ENCODE peak calls at places on chromosomes 1 and 21, in seven cellular contexts. E, W, P, I, T, F and A are unnamed samples.

GRCh38 chr1:28313710-28314510 is 14.9 kb upstream of the MED18 start:
- DNase-seq in E (peak; percentile 87), W (peak; percentile 62), P (peak; percentile 36), I (no peak), T (peak; percentile 80), F (no peak), A (no peak)

GRCh38 chr1:119988316-119989067 is 81.0 kb downstream of the NOTCH2 start:
- DNase-seq in E (no peak), W (no peak), P (no peak), I (no peak), T (no peak), F (no peak), A (no peak)

GRCh38 chr1:176539018-176539417 is 76.0 kb downstream of the PAPPA2 start:
- DNase-seq in E (no peak), W (no peak), P (no peak), I (no peak), T (no peak), F (no peak), A (no peak)

GRCh38 chr1:8456306-8456912 is 138.5 kb downstream of the SLC45A1 start:
- DNase-seq in E (no peak), W (no peak), P (peak; percentile 66), I (no peak), T (peak; percentile 81), F (no peak), A (no peak)

GRCh38 chr1:203871114-203871875 is 9.9 kb downstream of the SNRPE start:
- DNase-seq in E (peak; percentile 40), W (peak; percentile 76), P (peak; percentile 38), I (peak; percentile 33), T (peak; percentile 89), F (peak; percentile 21), A (peak; percentile 61)

GRCh38 chr1:45926302-45926701 is 122.9 kb downstream of the MAST2 start:
- DNase-seq in E (no peak), W (no peak), P (no peak), I (no peak), T (no peak), F (no peak), A (no peak)

GRCh38 chr21:41939391-41939790 is 14.4 kb downstream of the C2CD2 start:
- DNase-seq in E (no peak), W (no peak), P (no peak), I (no peak), T (no peak), F (no peak), A (no peak)

GRCh38 chr1:234727018-234727757 is 117.2 kb upstream of the IRF2BP2 start:
- DNase-seq in E (no peak), W (no peak), P (no peak), I (no peak), T (no peak), F (peak; percentile 46), A (no peak)

DNA sequence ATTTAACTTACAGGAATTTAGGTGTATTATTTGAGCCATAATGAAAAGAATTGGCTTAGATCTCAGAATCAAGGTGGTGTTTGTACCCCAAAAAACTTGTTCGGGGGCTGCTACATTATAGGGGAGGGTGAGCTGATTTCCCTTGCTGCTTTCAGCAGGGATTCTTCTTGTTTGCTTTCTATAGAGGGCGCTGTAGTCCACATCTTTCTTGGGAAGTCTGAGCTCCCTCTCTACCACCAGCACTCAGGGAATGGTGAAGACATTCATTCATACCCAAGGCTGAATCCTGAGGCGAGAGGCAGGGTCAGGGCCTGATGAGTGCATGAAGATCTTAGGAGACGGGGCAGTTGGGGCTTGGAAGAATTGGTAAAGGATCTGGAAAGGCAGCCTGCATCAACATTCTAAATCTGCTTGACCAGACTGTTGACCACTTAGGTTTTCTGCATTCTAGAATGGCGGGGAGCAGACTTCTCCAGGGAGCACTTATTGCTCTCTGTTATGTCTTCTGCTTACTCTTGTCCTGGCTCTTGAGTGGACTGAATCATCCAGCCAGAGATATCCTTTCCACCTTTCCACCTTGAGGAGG is 18.9 kb downstream of the SPATA46 start:
- DNase-seq in E (no peak), W (peak; percentile 55), P (peak; percentile 43), I (no peak), T (peak; percentile 71), F (no peak), A (peak; percentile 70)
- TF ChIP-seq CTCF in E (peak; percentile 10), W (peak; percentile 36), P (peak; percentile 77), I (peak; percentile 49), T (peak; percentile 68), F (peak; percentile 63), A (peak; percentile 63)

DNA sequence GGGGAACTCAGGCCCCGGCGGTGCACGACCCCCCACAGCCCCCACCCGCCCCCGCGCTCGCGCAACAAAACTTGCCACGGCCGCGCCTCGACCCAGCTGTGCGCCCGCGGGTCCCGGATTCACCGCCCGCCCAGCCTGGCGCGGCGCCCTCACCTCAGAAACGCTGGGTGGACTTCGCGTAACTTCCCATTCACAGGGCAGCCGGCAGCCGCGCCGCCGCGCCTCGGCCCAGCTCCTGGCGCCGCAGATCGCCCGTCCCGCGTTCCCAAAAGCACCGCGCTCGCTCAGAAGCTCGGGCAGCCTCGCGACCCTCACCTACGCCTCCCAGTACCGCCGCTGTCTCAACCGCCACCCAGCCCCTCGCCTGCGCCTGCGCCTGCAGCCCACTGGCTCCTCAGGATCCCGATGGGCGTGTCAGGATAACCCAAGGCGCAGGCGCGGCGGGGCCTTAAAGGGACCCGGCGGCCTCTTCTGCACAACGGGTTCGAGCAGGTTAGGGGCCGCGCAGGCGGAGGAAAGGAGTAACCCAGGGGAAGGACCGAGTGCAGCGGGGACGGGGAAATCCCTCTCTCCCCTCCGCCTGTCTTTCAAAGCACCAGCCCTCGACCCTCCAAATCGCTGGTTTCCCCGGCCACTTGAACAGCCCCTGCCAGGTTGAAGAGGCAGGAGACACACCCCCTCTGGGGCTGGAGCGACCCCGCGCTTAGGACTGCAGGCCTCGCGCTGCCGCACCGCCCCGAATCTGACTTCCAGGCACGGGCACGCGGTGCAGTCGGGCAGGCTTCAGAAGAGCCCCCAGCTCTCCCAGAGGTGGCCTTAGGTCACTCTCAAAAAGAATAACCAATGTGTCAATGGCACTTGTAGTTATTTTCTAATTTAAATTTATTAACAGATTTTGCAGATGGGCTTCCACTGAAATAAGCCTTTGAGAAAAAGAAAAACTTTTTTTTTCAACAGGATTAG is at the start of gene NBPF1:
- DNase-seq in E (peak; percentile 100), W (peak; percentile 96), P (peak; percentile 93), I (peak; percentile 100), T (peak; percentile 96), F (peak; percentile 100), A (peak; percentile 99)
- TF ChIP-seq CTCF in E (no peak), W (peak; percentile 19), P (no peak), I (no peak), T (no peak), F (no peak), A (no peak)

GRCh38 chr21:31780944-31781343 is 49.0 kb upstream of the SCAF4 start:
- DNase-seq in E (no peak), W (peak; percentile 10), P (peak; percentile 65), I (no peak), T (no peak), F (no peak), A (no peak)
- TF ChIP-seq CTCF in E (no peak), W (peak; percentile 27), P (peak; percentile 67), I (no peak), T (no peak), F (no peak), A (peak; percentile 43)

GRCh38 chr1:225608014-225608796 is 44.7 kb downstream of the ENAH start:
- DNase-seq in E (no peak), W (no peak), P (no peak), I (no peak), T (no peak), F (no peak), A (no peak)

GRCh38 chr1:225610539-225610938 is 42.4 kb downstream of the ENAH start:
- DNase-seq in E (no peak), W (no peak), P (no peak), I (no peak), T (no peak), F (no peak), A (no peak)

GRCh38 chr1:225613006-225613405 is 39.9 kb downstream of the ENAH start:
- DNase-seq in E (no peak), W (no peak), P (no peak), I (no peak), T (no peak), F (no peak), A (no peak)

GRCh38 chr1:225612265-225612664 is 40.7 kb downstream of the ENAH start:
- DNase-seq in E (no peak), W (no peak), P (no peak), I (no peak), T (peak; percentile 83), F (no peak), A (no peak)

DNA sequence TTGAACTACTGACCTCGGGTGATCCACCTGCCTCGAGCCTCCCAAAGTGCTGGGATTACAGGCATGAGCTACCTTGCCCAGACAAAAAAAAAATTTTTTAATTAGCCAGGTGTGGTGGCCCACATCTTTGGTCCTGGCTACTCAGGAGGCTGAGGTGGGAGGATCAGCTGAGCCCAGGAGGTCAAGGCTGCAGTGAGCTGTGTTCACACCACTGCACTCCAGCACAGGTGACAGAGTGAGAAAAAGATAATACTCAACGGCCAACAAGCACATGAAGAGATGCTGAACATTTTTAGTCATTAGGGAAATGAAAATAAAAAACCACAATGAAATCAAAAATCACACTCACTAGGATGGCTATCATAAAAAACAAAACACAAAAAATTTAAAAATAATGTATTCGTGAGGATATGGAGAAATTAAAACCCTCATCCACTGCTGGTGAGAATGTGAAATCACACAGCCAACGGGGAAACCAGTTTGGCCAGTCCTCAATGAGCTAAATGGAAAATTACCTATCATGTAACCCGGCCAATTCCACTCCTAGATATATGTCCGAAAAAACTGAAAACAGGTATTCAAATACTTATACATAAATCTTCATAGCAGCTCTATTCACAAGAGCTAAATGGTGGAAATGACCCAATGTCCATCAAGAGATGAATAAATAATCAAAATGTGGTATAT is 41.2 kb downstream of the ENAH start:
- DNase-seq in E (peak; percentile 56), W (no peak), P (peak; percentile 55), I (no peak), T (no peak), F (no peak), A (no peak)
- TF ChIP-seq CTCF in E (no peak), W (no peak), P (peak; percentile 36), I (no peak), T (no peak), F (no peak), A (no peak)